ENCODE peak calls at places on chromosomes 13 and 19, in five cellular contexts. O is NCI-H187; V is uterus; L is choroid plexus epithelial cell; A is stimulated activated CD4-positive, alpha-beta T cell treated with anti-CD3 and anti-CD28 coated beads, Interleukin-15, amount 100 ng/mL, for 1 hour. K is an unnamed sample.

GRCh38 chr13:110627761-110628476 is 12.6 kb downstream of the NAXD start:
- DNase-seq in O (no peak), L (peak), A (no peak), V (no peak), K (no peak)

GRCh38 chr13:32334676-32335075 is 19.4 kb downstream of the BRCA2 start:
- DNase-seq in L (no peak), A (no peak), V (no peak), O (no peak), K (no peak)

GRCh38 chr13:97256343-97256783 is 34.2 kb downstream of the MBNL2 start:
- DNase-seq in L (peak), A (no peak), V (peak), O (no peak), K (no peak)

GRCh38 chr13:35699181-35699580 is 222.7 kb upstream of the MAB21L1 start:
- DNase-seq in A (no peak), L (peak), O (no peak), V (no peak), K (no peak)

GRCh38 chr13:53206455-53206854 is 177.8 kb downstream of the OLFM4 start:
- DNase-seq in L (peak), O (no peak), V (no peak), A (no peak), K (no peak)

GRCh38 chr19:48881741-48882657 is 9.8 kb downstream of the PPP1R15A start:
- DNase-seq in O (no peak), V (no peak), L (peak), A (no peak), K (no peak)

GRCh38 chr13:44296856-44297255 is 76.8 kb upstream of the SERP2 start:
- DNase-seq in V (no peak), A (no peak), L (no peak), O (no peak), K (no peak)

GRCh38 chr19:49514151-49514550 is 1.7 kb downstream of the FCGRT start:
- DNase-seq in L (no peak), A (no peak), V (no peak), O (no peak), K (no peak)

GRCh38 chr19:48720251-48720612 is 707 bp upstream of the MAMSTR start:
- DNase-seq in L (no peak), O (no peak), V (no peak), A (no peak), K (no peak)

GRCh38 chr19:14059093-14059480 is 2.8 kb downstream of the PALM3 start:
- DNase-seq in V (no peak), L (no peak), A (no peak), O (no peak), K (no peak)

GRCh38 chr13:39840201-39840600 is 184.7 kb downstream of the COG6 start:
- DNase-seq in A (no peak), L (no peak), O (peak), V (no peak), K (no peak)

GRCh38 chr13:74218291-74218690 is 84.1 kb upstream of the KLF12 start:
- DNase-seq in V (no peak), A (peak), L (no peak), O (no peak), K (no peak)

GRCh38 chr13:51731759-51732158 is 72.2 kb downstream of the DHRS12 start:
- DNase-seq in A (no peak), V (no peak), L (peak), O (no peak), K (no peak)

GRCh38 chr13:108121406-108121805 is 93.9 kb downstream of the LIG4 start:
- DNase-seq in A (no peak), O (no peak), V (no peak), L (no peak), K (no peak)

GRCh38 chr19:15282311-15282705 is 50.0 kb downstream of the BRD4 start:
- DNase-seq in A (no peak), V (no peak), L (no peak), O (no peak), K (no peak)

GRCh38 chr13:98650376-98651107 is 73.6 kb upstream of the STK24 start:
- DNase-seq in O (no peak), V (no peak), L (no peak), A (no peak), K (no peak)

GRCh38 chr19:10936661-10937084 is 8.1 kb downstream of the TIMM29 start:
- DNase-seq in V (peak), A (no peak), L (peak), O (peak), K (peak)

K was measured in Panc1.